ENCODE peak calls at places on chromosomes 6 and 20, in nine cellular contexts. E is mucosa of descending colon, U is omental fat pad, M is SK-N-DZ, W is frontal cortex, Q is psoas muscle, J is NCI-H1105, H is H54, C is mesenchymal stem cell. G is an unnamed sample.

GRCh38 chr6:160111812-160112211 is 9.8 kb upstream of the SLC22A1 start:
- DNase-seq in M (no peak), E (no peak), Q (no peak), W (no peak), U (no peak), C (no peak), H (no peak), J (no peak), G (no peak)

GRCh38 chr6:131946992-131947955 is 3.9 kb downstream of the CCN2 start:
- DNase-seq in Q (no peak), H (no peak), J (no peak), C (peak; percentile 79), M (no peak), U (no peak), E (no peak), W (no peak), G (no peak)

GRCh38 chr6:105501945-105502344 is 99.1 kb upstream of the PREP start:
- DNase-seq in W (no peak), E (no peak), H (no peak), M (no peak), U (no peak), Q (no peak), C (no peak), J (no peak), G (no peak)

GRCh38 chr6:7887278-7887991 is 23.2 kb downstream of the TXNDC5 start:
- DNase-seq in Q (no peak), W (no peak), E (no peak), C (no peak), M (no peak), U (no peak), J (no peak), H (no peak), G (no peak)

GRCh38 chr6:15107644-15108382 is 138.1 kb upstream of the JARID2 start:
- DNase-seq in J (no peak), C (no peak), W (no peak), H (no peak), M (no peak), E (no peak), U (no peak), Q (no peak), G (no peak)

GRCh38 chr6:35725721-35726438 is 11.0 kb upstream of the ARMC12 start:
- DNase-seq in Q (peak; percentile 93), E (peak; percentile 86), M (no peak), H (no peak), W (no peak), J (no peak), U (no peak), C (peak; percentile 76), G (peak; percentile 88)

GRCh38 chr20:56628015-56628872 is 862 bp upstream of the TFAP2C start:
- DNase-seq in U (no peak), H (no peak), M (no peak), E (peak; percentile 55), Q (no peak), J (no peak), W (no peak), C (peak; percentile 50), G (no peak)

GRCh38 chr6:134873500-134874388 is 76.2 kb downstream of the ALDH8A1 start:
- DNase-seq in W (no peak), J (no peak), C (no peak), H (no peak), M (no peak), U (no peak), Q (no peak), E (no peak), G (no peak)

GRCh38 chr20:59137532-59137931 is 26.1 kb upstream of the ZNF831 start:
- DNase-seq in E (peak; percentile 91), M (no peak), C (no peak), H (no peak), Q (peak; percentile 80), W (no peak), U (no peak), J (peak; percentile 28), G (no peak)

GRCh38 chr6:28802417-28803336 is 121.1 kb downstream of the TRIM27 start:
- DNase-seq in E (no peak), W (no peak), J (no peak), U (no peak), H (no peak), M (no peak), Q (no peak), C (peak; percentile 26), G (no peak)

GRCh38 chr20:62581806-62582205 is 60.5 kb upstream of the SLCO4A1 start:
- DNase-seq in W (no peak), U (no peak), J (no peak), Q (no peak), C (no peak), H (no peak), E (no peak), M (no peak), G (no peak)

GRCh38 chr20:62515280-62515679 is 39.5 kb upstream of the GATA5 start:
- DNase-seq in Q (no peak), W (no peak), C (no peak), E (no peak), U (no peak), M (no peak), H (no peak), J (no peak), G (no peak)

GRCh38 chr6:144460224-144461095 is 175.3 kb downstream of the UTRN start:
- DNase-seq in M (no peak), H (no peak), Q (no peak), W (no peak), E (no peak), C (no peak), U (no peak), J (no peak), G (no peak)

GRCh38 chr6:134247271-134247833 is 70.6 kb downstream of the SGK1 start:
- DNase-seq in J (no peak), E (no peak), Q (no peak), M (no peak), U (no peak), H (no peak), C (no peak), W (no peak), G (no peak)

GRCh38 chr6:139308936-139309603 is 17.3 kb upstream of the TXLNB start:
- DNase-seq in W (no peak), U (no peak), Q (no peak), C (peak; percentile 74), E (no peak), M (no peak), J (no peak), H (peak; percentile 9), G (no peak)

GRCh38 chr20:16459019-16459700 is 114.1 kb downstream of the KIF16B start:
- DNase-seq in W (no peak), U (no peak), M (no peak), E (no peak), J (no peak), C (peak; percentile 54), H (peak; percentile 27), Q (peak; percentile 56), G (peak; percentile 72)

GRCh38 chr6:134058622-134059366 is 6.4 kb upstream of the SLC2A12 start:
- DNase-seq in E (no peak), H (no peak), M (no peak), Q (no peak), U (no peak), W (no peak), J (no peak), C (no peak), G (no peak)

G was measured in right atrium auricular region.